ENCODE peak calls at places on chromosome 2, in eight cellular contexts. M is SK-N-SH, K is head of caudate nucleus, F is AML-193, A is AG04449, C is MM.1S, Z is ascending aorta, J is GM12865. T is an unnamed sample.

GRCh38 chr2:19349911-19350677 is 8.3 kb downstream of the OSR1 start:
- DNase-seq in M (peak; percentile 87), K (peak; percentile 75), F (no peak), A (no peak), C (peak; percentile 54), Z (no peak), J (peak; percentile 48), T (peak; percentile 84)

GRCh38 chr2:184644685-184645084 is 46.4 kb downstream of the ZNF804A start:
- DNase-seq in M (peak; percentile 2), K (no peak), F (no peak), A (no peak), C (no peak), Z (no peak), J (no peak), T (no peak)

GRCh38 chr2:62992561-62992960 is 58.1 kb upstream of the OTX1 start:
- DNase-seq in M (no peak), K (no peak), F (no peak), A (no peak), C (no peak), Z (no peak), J (no peak), T (no peak)

GRCh38 chr2:224359569-224359968 is 42.3 kb downstream of the FAM124B start:
- DNase-seq in M (peak; percentile 55), K (no peak), F (peak; percentile 12), A (no peak), C (peak; percentile 21), Z (no peak), J (peak; percentile 13), T (peak; percentile 42)

GRCh38 chr2:64090264-64090663 is 54.0 kb downstream of the PELI1 start:
- DNase-seq in M (no peak), K (no peak), F (no peak), A (no peak), C (no peak), Z (no peak), J (no peak), T (no peak)

GRCh38 chr2:201432038-201432437 is 19.2 kb downstream of the TRAK2 start:
- DNase-seq in M (no peak), K (no peak), F (no peak), A (no peak), C (no peak), Z (no peak), J (no peak), T (no peak)

GRCh38 chr2:40030451-40030975 is 251.5 kb upstream of the THUMPD2 start:
- DNase-seq in M (no peak), K (no peak), F (no peak), A (no peak), C (no peak), Z (no peak), J (no peak), T (no peak)

GRCh38 chr2:230932556-230933511 is 7.8 kb upstream of the GPR55 start:
- DNase-seq in M (no peak), K (no peak), F (no peak), A (no peak), C (no peak), Z (no peak), J (no peak), T (no peak)

GRCh38 chr2:235935773-235936172 is 232.4 kb downstream of the GBX2 start:
- DNase-seq in M (no peak), K (no peak), F (no peak), A (no peak), C (no peak), Z (no peak), J (no peak), T (no peak)

GRCh38 chr2:130966149-130967019 is 126.9 kb downstream of the FAM168B start:
- DNase-seq in M (no peak), K (no peak), F (no peak), A (no peak), C (no peak), Z (no peak), J (no peak), T (no peak)

GRCh38 chr2:192591617-192592016 is 396.9 kb upstream of the TMEFF2 start:
- DNase-seq in M (no peak), K (no peak), F (no peak), A (no peak), C (no peak), Z (no peak), J (no peak), T (no peak)

GRCh38 chr2:217204358-217204757 is 344.5 kb upstream of the TNP1 start:
- DNase-seq in M (no peak), K (no peak), F (no peak), A (no peak), C (no peak), Z (no peak), J (no peak), T (no peak)

GRCh38 chr2:238938460-238939055 is 90.7 kb downstream of the TWIST2 start:
- DNase-seq in M (no peak), K (no peak), F (no peak), A (peak; percentile 92), C (no peak), Z (no peak), J (no peak), T (no peak)

GRCh38 chr2:156329031-156329921 is 3.2 kb downstream of the NR4A2 start:
- DNase-seq in M (peak; percentile 27), K (no peak), F (no peak), A (no peak), C (no peak), Z (no peak), J (no peak), T (peak; percentile 55)

GRCh38 chr2:236604971-236605734 is 35.5 kb downstream of the ACKR3 start:
- DNase-seq in M (no peak), K (no peak), F (no peak), A (no peak), C (no peak), Z (no peak), J (no peak), T (no peak)

GRCh38 chr2:134745023-134745422 is 26.2 kb upstream of the TMEM163 start:
- DNase-seq in M (no peak), K (no peak), F (no peak), A (no peak), C (no peak), Z (no peak), J (no peak), T (no peak)